ENCODE peak calls at places on chromosome 9, in five cellular contexts. One of them, this sample, is unnamed.

GRCh38 chr9:24657387-24657786 is 111.7 kb upstream of the IZUMO3 start:
- DNase-seq in HCT116: no peak
- DNase-seq in SK-N-SH: no peak
- DNase-seq in K562: no peak
- DNase-seq in HepG2: no peak
- DNase-seq in this sample: no peak

GRCh38 chr9:91334053-91334452 is 27.7 kb downstream of the AUH start:
- DNase-seq in HepG2: no peak
- DNase-seq in K562: no peak
- DNase-seq in HCT116: no peak
- DNase-seq in SK-N-SH: no peak
- DNase-seq in this sample: no peak

GRCh38 chr9:127523312-127523851 is 72.1 kb downstream of the LRSAM1 start:
- DNase-seq in HepG2: no peak
- DNase-seq in SK-N-SH: peak; percentile 68
- DNase-seq in HCT116: peak; percentile 50
- DNase-seq in K562: peak; percentile 70
- DNase-seq in this sample: no peak

GRCh38 chr9:133204993-133205336 is 4.1 kb downstream of the OBP2B start:
- DNase-seq in HCT116: no peak
- DNase-seq in SK-N-SH: no peak
- DNase-seq in HepG2: no peak
- DNase-seq in K562: no peak
- DNase-seq in this sample: no peak

GRCh38 chr9:137280478-137281344 is 3.2 kb downstream of the TOR4A start:
- DNase-seq in HCT116: no peak
- DNase-seq in HepG2: no peak
- DNase-seq in K562: no peak
- DNase-seq in SK-N-SH: peak; percentile 92
- DNase-seq in this sample: no peak

GRCh38 chr9:1910269-1910811 is 104.8 kb upstream of the SMARCA2 start:
- DNase-seq in K562: no peak
- DNase-seq in HepG2: no peak
- DNase-seq in HCT116: no peak
- DNase-seq in SK-N-SH: no peak
- DNase-seq in this sample: no peak

GRCh38 chr9:120873512-120873911 is 3.5 kb downstream of the PHF19 start:
- DNase-seq in SK-N-SH: no peak
- DNase-seq in HepG2: no peak
- DNase-seq in HCT116: peak; percentile 59
- DNase-seq in K562: no peak
- DNase-seq in this sample: peak; percentile 93

GRCh38 chr9:134324359-134325095 is 1.7 kb upstream of the RXRA start:
- DNase-seq in SK-N-SH: no peak
- DNase-seq in HCT116: no peak
- DNase-seq in HepG2: no peak
- DNase-seq in K562: no peak
- DNase-seq in this sample: no peak

GRCh38 chr9:123225374-123225813 is 43.0 kb downstream of the STRBP start:
- DNase-seq in HepG2: peak; percentile 29
- DNase-seq in HCT116: peak; percentile 6
- DNase-seq in K562: no peak
- DNase-seq in SK-N-SH: peak; percentile 20
- DNase-seq in this sample: peak; percentile 56

GRCh38 chr9:88820055-88820454 is 171.2 kb upstream of the S1PR3 start:
- DNase-seq in HCT116: no peak
- DNase-seq in SK-N-SH: no peak
- DNase-seq in K562: no peak
- DNase-seq in HepG2: no peak
- DNase-seq in this sample: no peak

GRCh38 chr9:111438576-111439235 is 45.5 kb downstream of the ECPAS start:
- DNase-seq in HepG2: no peak
- DNase-seq in K562: no peak
- DNase-seq in HCT116: no peak
- DNase-seq in SK-N-SH: no peak
- DNase-seq in this sample: no peak

GRCh38 chr9:110626109-110626829 is 42.3 kb upstream of the MUSK start:
- DNase-seq in SK-N-SH: no peak
- DNase-seq in K562: no peak
- DNase-seq in HCT116: no peak
- DNase-seq in HepG2: no peak
- DNase-seq in this sample: no peak

DNA sequence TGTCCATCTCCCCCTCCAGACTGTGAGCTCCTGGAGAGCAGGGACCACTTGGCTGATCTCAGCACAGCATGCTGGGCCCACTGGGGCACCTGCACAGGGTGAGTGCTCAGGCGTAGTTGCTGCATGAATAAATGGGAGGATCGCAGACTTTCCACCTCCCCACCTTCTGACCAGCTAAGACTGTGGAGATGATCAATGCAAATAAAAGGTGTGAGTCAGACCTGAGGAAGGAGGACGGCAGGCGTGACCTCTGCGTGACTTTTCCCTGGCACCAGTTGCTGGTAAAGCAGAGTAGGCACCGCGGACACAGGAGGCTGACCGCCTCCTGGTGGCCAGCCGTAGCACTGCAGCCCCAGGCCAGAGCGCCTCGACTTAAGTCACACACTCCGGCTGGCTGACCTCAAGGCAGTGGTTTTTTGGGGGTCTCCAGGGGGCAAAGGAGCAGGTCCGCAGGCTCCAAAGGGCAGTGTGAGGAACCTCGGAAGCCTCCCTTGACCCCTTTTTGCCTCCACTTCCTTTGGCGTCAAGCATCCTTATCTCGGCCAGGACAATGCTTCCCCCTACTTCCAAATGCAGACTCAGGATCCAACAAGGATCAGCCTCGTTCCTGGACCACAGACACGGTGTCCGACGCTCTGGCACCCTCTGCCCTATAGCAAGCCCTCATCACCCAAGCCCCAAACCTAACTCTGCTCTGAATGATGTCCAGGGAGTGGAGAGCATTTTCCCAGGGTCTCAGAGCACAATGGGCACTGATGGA is 12.7 kb upstream of the TDRD7 start:
- DNase-seq in SK-N-SH: peak; percentile 82
- DNase-seq in HepG2: peak; percentile 54
- DNase-seq in K562: peak; percentile 78
- DNase-seq in HCT116: peak; percentile 73
- DNase-seq in this sample: peak; percentile 77
- TF ChIP-seq YY1 in SK-N-SH: no peak
- TF ChIP-seq YY1 in HepG2: no peak
- TF ChIP-seq YY1 in K562: no peak
- TF ChIP-seq YY1 in HCT116: no peak
- TF ChIP-seq YY1 in this sample: no peak

GRCh38 chr9:68975644-68976043 is 38.3 kb downstream of the PRKACG start:
- DNase-seq in K562: no peak
- DNase-seq in HCT116: no peak
- DNase-seq in SK-N-SH: no peak
- DNase-seq in HepG2: no peak
- DNase-seq in this sample: no peak

GRCh38 chr9:68973619-68974018 is 40.3 kb downstream of the PRKACG start:
- DNase-seq in SK-N-SH: no peak
- DNase-seq in HCT116: no peak
- DNase-seq in HepG2: no peak
- DNase-seq in K562: no peak
- DNase-seq in this sample: no peak

GRCh38 chr9:68978054-68978453 is 35.9 kb downstream of the PRKACG start:
- DNase-seq in HepG2: no peak
- DNase-seq in K562: no peak
- DNase-seq in SK-N-SH: no peak
- DNase-seq in HCT116: no peak
- DNase-seq in this sample: no peak

GRCh38 chr9:68974431-68974830 is 39.5 kb downstream of the PRKACG start:
- DNase-seq in HepG2: no peak
- DNase-seq in K562: no peak
- DNase-seq in HCT116: no peak
- DNase-seq in SK-N-SH: no peak
- DNase-seq in this sample: no peak

GRCh38 chr9:68974901-68975300 is 39.0 kb downstream of the PRKACG start:
- DNase-seq in SK-N-SH: no peak
- DNase-seq in HCT116: no peak
- DNase-seq in K562: no peak
- DNase-seq in HepG2: no peak
- DNase-seq in this sample: no peak
- TF ChIP-seq YY1 in SK-N-SH: no peak
- TF ChIP-seq YY1 in HCT116: no peak
- TF ChIP-seq YY1 in K562: no peak
- TF ChIP-seq YY1 in HepG2: no peak
- TF ChIP-seq YY1 in this sample: no peak

GRCh38 chr9:38713426-38713825 is 6.5 kb downstream of the FAM240B start:
- DNase-seq in HCT116: no peak
- DNase-seq in SK-N-SH: no peak
- DNase-seq in K562: no peak
- DNase-seq in HepG2: no peak
- DNase-seq in this sample: no peak
- TF ChIP-seq YY1 in HCT116: no peak
- TF ChIP-seq YY1 in SK-N-SH: no peak
- TF ChIP-seq YY1 in K562: no peak
- TF ChIP-seq YY1 in HepG2: no peak
- TF ChIP-seq YY1 in this sample: no peak

GRCh38 chr9:12774861-12775367 is at the start of gene LURAP1L:
- DNase-seq in SK-N-SH: peak; percentile 54
- DNase-seq in HepG2: peak; percentile 70
- DNase-seq in HCT116: peak; percentile 70
- DNase-seq in K562: no peak
- DNase-seq in this sample: peak; percentile 47
- TF ChIP-seq YY1 in SK-N-SH: peak; percentile 55
- TF ChIP-seq YY1 in HepG2: peak; percentile 34
- TF ChIP-seq YY1 in HCT116: peak; percentile 78
- TF ChIP-seq YY1 in K562: no peak
- TF ChIP-seq YY1 in this sample: no peak

GRCh38 chr9:7226007-7226670 is 468.4 kb downstream of the KDM4C start:
- DNase-seq in SK-N-SH: no peak
- DNase-seq in K562: no peak
- DNase-seq in HepG2: no peak
- DNase-seq in HCT116: no peak
- DNase-seq in this sample: no peak

GRCh38 chr9:7228786-7229185 is 471.0 kb downstream of the KDM4C start:
- DNase-seq in K562: no peak
- DNase-seq in HCT116: no peak
- DNase-seq in SK-N-SH: no peak
- DNase-seq in HepG2: no peak
- DNase-seq in this sample: no peak

DNA sequence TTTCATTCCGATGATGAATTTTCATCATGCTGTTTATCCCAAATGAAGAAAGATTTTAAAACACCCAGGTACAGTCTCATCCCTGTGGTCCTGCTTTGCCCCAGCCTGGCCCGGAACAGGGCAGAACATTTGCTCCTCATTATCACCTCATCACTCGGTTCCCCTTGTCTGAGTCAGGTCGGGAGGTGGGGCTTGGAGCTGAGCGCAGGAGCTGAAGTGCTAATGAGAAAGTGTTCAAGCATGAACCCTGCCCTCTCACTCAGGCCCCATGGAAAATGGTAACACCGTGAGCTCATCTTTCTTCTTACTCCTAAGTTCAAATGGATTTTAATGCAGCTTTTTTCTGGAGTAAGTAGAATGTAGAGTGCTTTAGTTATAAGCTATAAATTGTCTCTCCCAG is 466.2 kb downstream of the KDM4C start:
- DNase-seq in HepG2: no peak
- DNase-seq in HCT116: no peak
- DNase-seq in SK-N-SH: no peak
- DNase-seq in K562: no peak
- DNase-seq in this sample: no peak
- TF ChIP-seq YY1 in HepG2: no peak
- TF ChIP-seq YY1 in HCT116: no peak
- TF ChIP-seq YY1 in SK-N-SH: no peak
- TF ChIP-seq YY1 in K562: no peak
- TF ChIP-seq YY1 in this sample: no peak

GRCh38 chr9:35730486-35730854 is 1.5 kb downstream of the TLN1 start:
- DNase-seq in K562: no peak
- DNase-seq in SK-N-SH: no peak
- DNase-seq in HCT116: no peak
- DNase-seq in HepG2: no peak
- DNase-seq in this sample: no peak
- TF ChIP-seq YY1 in K562: no peak
- TF ChIP-seq YY1 in SK-N-SH: no peak
- TF ChIP-seq YY1 in HCT116: no peak
- TF ChIP-seq YY1 in HepG2: no peak
- TF ChIP-seq YY1 in this sample: no peak

GRCh38 chr9:94148419-94148818 is 64.2 kb downstream of the PTPDC1 start:
- DNase-seq in SK-N-SH: no peak
- DNase-seq in HepG2: no peak
- DNase-seq in HCT116: no peak
- DNase-seq in K562: no peak
- DNase-seq in this sample: no peak

GRCh38 chr9:94149696-94150095 is 65.4 kb downstream of the PTPDC1 start:
- DNase-seq in HepG2: no peak
- DNase-seq in K562: no peak
- DNase-seq in HCT116: no peak
- DNase-seq in SK-N-SH: no peak
- DNase-seq in this sample: no peak

GRCh38 chr9:94150279-94150828 is 66.1 kb downstream of the PTPDC1 start:
- DNase-seq in K562: no peak
- DNase-seq in HepG2: no peak
- DNase-seq in HCT116: no peak
- DNase-seq in SK-N-SH: no peak
- DNase-seq in this sample: no peak

GRCh38 chr9:94153905-94154304 is 69.6 kb downstream of the PTPDC1 start:
- DNase-seq in SK-N-SH: no peak
- DNase-seq in HCT116: no peak
- DNase-seq in HepG2: no peak
- DNase-seq in K562: no peak
- DNase-seq in this sample: no peak

GRCh38 chr9:94150890-94151660 is 66.8 kb downstream of the PTPDC1 start:
- DNase-seq in K562: no peak
- DNase-seq in SK-N-SH: no peak
- DNase-seq in HCT116: no peak
- DNase-seq in HepG2: peak; percentile 27
- DNase-seq in this sample: no peak
- TF ChIP-seq YY1 in K562: no peak
- TF ChIP-seq YY1 in SK-N-SH: no peak
- TF ChIP-seq YY1 in HCT116: no peak
- TF ChIP-seq YY1 in HepG2: no peak
- TF ChIP-seq YY1 in this sample: no peak

GRCh38 chr9:81082251-81082650 is 607.1 kb downstream of the TLE1 start:
- DNase-seq in HepG2: no peak
- DNase-seq in K562: no peak
- DNase-seq in HCT116: no peak
- DNase-seq in SK-N-SH: no peak
- DNase-seq in this sample: no peak

GRCh38 chr9:81086421-81086820 is 602.9 kb downstream of the TLE1 start:
- DNase-seq in K562: no peak
- DNase-seq in HCT116: no peak
- DNase-seq in HepG2: no peak
- DNase-seq in SK-N-SH: no peak
- DNase-seq in this sample: no peak

GRCh38 chr9:81080900-81081299 is 608.4 kb downstream of the TLE1 start:
- DNase-seq in HCT116: no peak
- DNase-seq in SK-N-SH: no peak
- DNase-seq in K562: no peak
- DNase-seq in HepG2: no peak
- DNase-seq in this sample: no peak

GRCh38 chr9:81083062-81083461 is 606.3 kb downstream of the TLE1 start:
- DNase-seq in SK-N-SH: peak; percentile 3
- DNase-seq in K562: no peak
- DNase-seq in HepG2: no peak
- DNase-seq in HCT116: no peak
- DNase-seq in this sample: peak; percentile 1

GRCh38 chr9:81083821-81084512 is 605.4 kb downstream of the TLE1 start:
- DNase-seq in HepG2: no peak
- DNase-seq in K562: no peak
- DNase-seq in SK-N-SH: peak; percentile 1
- DNase-seq in HCT116: no peak
- DNase-seq in this sample: no peak
- TF ChIP-seq YY1 in HepG2: no peak
- TF ChIP-seq YY1 in K562: no peak
- TF ChIP-seq YY1 in SK-N-SH: no peak
- TF ChIP-seq YY1 in HCT116: no peak
- TF ChIP-seq YY1 in this sample: no peak

This sample was measured in NT2/D1.